ENCODE peak calls at places on chromosomes 12 and 14, in five cellular contexts. H, X, N, K and R are unnamed samples.
A peak's percentile ranks its signal among the peaks of the same experiment; 100 is the strongest.

GRCh38 chr14:22432348-22432976 is 156.6 kb downstream of the DAD1 start:
- DNase-seq in H (no peak), X (peak; percentile 87), K (peak; percentile 81), N (peak; percentile 89), R (no peak)

GRCh38 chr12:25793196-25793595 is 165.3 kb upstream of the RASSF8 start:
- DNase-seq in N (peak; percentile 63), H (no peak), X (no peak), K (no peak), R (no peak)

GRCh38 chr12:117120787-117121186 is 21.6 kb upstream of the TESC start:
- DNase-seq in N (no peak), X (no peak), K (no peak), H (no peak), R (no peak)

GRCh38 chr14:104037903-104038302 is 47.6 kb upstream of the ASPG start:
- DNase-seq in N (peak; percentile 16), K (no peak), H (no peak), X (no peak), R (no peak)

GRCh38 chr12:1594295-1595025 is at the start of gene FBXL14:
- DNase-seq in K (peak; percentile 91), H (peak; percentile 81), N (peak; percentile 88), X (no peak), R (no peak)

GRCh38 chr14:46058964-46059580 is 592.5 kb downstream of the RPL10L start:
- DNase-seq in X (no peak), N (no peak), K (no peak), H (no peak), R (no peak)

GRCh38 chr14:72779679-72780078 is 114.2 kb downstream of the DPF3 start:
- DNase-seq in H (no peak), N (no peak), X (no peak), K (no peak), R (no peak)

GRCh38 chr12:62744551-62744950 is 190.4 kb downstream of the PPM1H start:
- DNase-seq in H (no peak), K (no peak), X (no peak), N (peak; percentile 43), R (no peak)

GRCh38 chr12:96719671-96720362 is 187.2 kb upstream of the NEDD1 start:
- DNase-seq in H (no peak), X (no peak), N (no peak), K (no peak), R (peak; percentile 8)

GRCh38 chr12:99984271-99985128 is at the start of gene ANKS1B:
- DNase-seq in X (no peak), H (peak; percentile 68), K (peak; percentile 50), N (peak; percentile 71), R (peak; percentile 82)

GRCh38 chr14:92362781-92363235 is 39.8 kb downstream of the SLC24A4 start:
- DNase-seq in K (no peak), N (peak; percentile 68), H (no peak), X (no peak), R (no peak)

GRCh38 chr14:75427482-75428229 is at the start of gene JDP2:
- DNase-seq in N (peak; percentile 78), X (peak; percentile 20), K (peak; percentile 95), H (peak; percentile 71), R (peak; percentile 82)

GRCh38 chr14:91533623-91534022 is 23.5 kb upstream of the PPP4R3A start:
- DNase-seq in N (no peak), K (no peak), H (no peak), X (no peak), R (no peak)

GRCh38 chr12:64968989-64969819 is 144.8 kb downstream of the TBC1D30 start:
- DNase-seq in N (no peak), K (no peak), H (no peak), X (peak; percentile 19), R (no peak)